ENCODE peak calls at places on chromosomes 12 and 14, in seven cellular contexts. J is A549, W is PC-9, G is sigmoid colon, O is cardiac fibroblast, S is mucosa of descending colon, A is choroid plexus epithelial cell. E is an unnamed sample.

GRCh38 chr14:53022593-53022992 is 71.7 kb upstream of the FERMT2 start:
- DNase-seq in J (no peak), W (no peak), G (no peak), O (no peak), S (no peak), A (no peak), E (no peak)

GRCh38 chr12:108616941-108617858 is 16.5 kb downstream of the SELPLG start:
- DNase-seq in J (peak), W (no peak), G (no peak), O (no peak), S (no peak), A (peak), E (peak)

GRCh38 chr12:5429741-5430557 is 2.0 kb upstream of the NTF3 start:
- DNase-seq in J (no peak), W (no peak), G (no peak), O (no peak), S (no peak), A (no peak), E (no peak)

GRCh38 chr14:106372870-106373657 is 846.7 kb downstream of the TMEM121 start:
- DNase-seq in J (peak), W (peak), G (no peak), O (no peak), S (peak), A (no peak), E (peak)

GRCh38 chr12:110750784-110751461 is 8.2 kb upstream of the PPP1CC start:
- DNase-seq in J (no peak), W (no peak), G (peak), O (no peak), S (no peak), A (no peak), E (no peak)

GRCh38 chr12:81136519-81136918 is 58.6 kb downstream of the ACSS3 start:
- DNase-seq in J (no peak), W (no peak), G (no peak), O (no peak), S (no peak), A (no peak), E (no peak)

GRCh38 chr14:35678403-35679028 is 130.6 kb downstream of the RALGAPA1 start:
- DNase-seq in J (no peak), W (no peak), G (no peak), O (no peak), S (no peak), A (no peak), E (no peak)

GRCh38 chr14:103093856-103094405 is 594 bp upstream of the EXOC3L4 start:
- DNase-seq in J (no peak), W (no peak), G (no peak), O (no peak), S (peak), A (no peak), E (no peak)

GRCh38 chr14:90551070-90551704 is 154.4 kb downstream of the CALM1 start:
- DNase-seq in J (no peak), W (no peak), G (no peak), O (peak), S (no peak), A (peak), E (no peak)

GRCh38 chr14:97723834-97724770 is 926.9 kb downstream of the VRK1 start:
- DNase-seq in J (no peak), W (no peak), G (no peak), O (no peak), S (no peak), A (no peak), E (no peak)

GRCh38 chr14:95040723-95041476 is 116.4 kb downstream of the DICER1 start:
- DNase-seq in J (no peak), W (no peak), G (peak), O (no peak), S (no peak), A (no peak), E (peak)

GRCh38 chr12:116236148-116236731 is 41.3 kb downstream of the MED13L start:
- DNase-seq in J (peak), W (peak), G (no peak), O (peak), S (no peak), A (peak), E (peak)

GRCh38 chr14:81889529-81889928 is 355.9 kb upstream of the SEL1L start:
- DNase-seq in J (no peak), W (no peak), G (no peak), O (no peak), S (no peak), A (no peak), E (no peak)

GRCh38 chr12:124120718-124121117 is 147.7 kb downstream of the ZNF664 start:
- DNase-seq in J (no peak), W (no peak), G (no peak), O (no peak), S (no peak), A (no peak), E (no peak)

GRCh38 chr12:20963303-20963702 is 152.8 kb downstream of the SLCO1B3 start:
- DNase-seq in J (no peak), W (no peak), G (no peak), O (no peak), S (no peak), A (no peak), E (no peak)

GRCh38 chr12:113744802-113745395 is 221.2 kb downstream of the RBM19 start:
- DNase-seq in J (no peak), W (no peak), G (no peak), O (no peak), S (no peak), A (no peak), E (no peak)

GRCh38 chr14:52402812-52403526 is 88.9 kb downstream of the PTGER2 start:
- DNase-seq in J (no peak), W (no peak), G (no peak), O (peak), S (no peak), A (peak), E (no peak)

GRCh38 chr14:65179918-65180724 is 77.8 kb upstream of the MAX start:
- DNase-seq in J (peak), W (peak), G (peak), O (peak), S (peak), A (peak), E (peak)

GRCh38 chr14:20434701-20435453 is 1.1 kb downstream of the KLHL33 start:
- DNase-seq in J (no peak), W (no peak), G (peak), O (peak), S (no peak), A (peak), E (no peak)

GRCh38 chr12:5078423-5078822 is 34.7 kb downstream of the KCNA5 start:
- DNase-seq in J (no peak), W (no peak), G (no peak), O (no peak), S (no peak), A (no peak), E (no peak)

GRCh38 chr14:68794856-68795601 is 2.2 kb upstream of the ZFP36L1 start:
- DNase-seq in J (no peak), W (peak), G (peak), O (peak), S (no peak), A (peak), E (no peak)

GRCh38 chr14:71487449-71487848 is 444.8 kb upstream of the RGS6 start:
- DNase-seq in J (no peak), W (no peak), G (no peak), O (no peak), S (no peak), A (no peak), E (no peak)

GRCh38 chr12:110137786-110138185 is 13.6 kb downstream of the IFT81 start:
- DNase-seq in J (no peak), W (no peak), G (no peak), O (no peak), S (no peak), A (no peak), E (no peak)

GRCh38 chr12:120453977-120454376 is 7.7 kb downstream of the GATC start:
- DNase-seq in J (peak), W (no peak), G (no peak), O (peak), S (no peak), A (peak), E (peak)

GRCh38 chr12:131055093-131055465 is 101.4 kb downstream of the ADGRD1 start:
- DNase-seq in J (no peak), W (no peak), G (peak), O (no peak), S (no peak), A (no peak), E (no peak)

GRCh38 chr12:1539135-1539534 is 55.2 kb downstream of the FBXL14 start:
- DNase-seq in J (no peak), W (no peak), G (no peak), O (no peak), S (no peak), A (no peak), E (no peak)

GRCh38 chr14:97177635-97178034 is 380.5 kb downstream of the VRK1 start:
- DNase-seq in J (no peak), W (no peak), G (no peak), O (no peak), S (no peak), A (no peak), E (no peak)

GRCh38 chr12:6452245-6452731 is 446 bp downstream of the TAPBPL start:
- DNase-seq in J (no peak), W (no peak), G (peak), O (peak), S (no peak), A (no peak), E (no peak)

GRCh38 chr12:78403681-78404080 is 460.9 kb upstream of the SYT1 start:
- DNase-seq in J (no peak), W (no peak), G (no peak), O (peak), S (no peak), A (peak), E (no peak)

GRCh38 chr12:103334447-103334846 is 161.3 kb downstream of the C12orf42 start:
- DNase-seq in J (no peak), W (no peak), G (no peak), O (no peak), S (no peak), A (no peak), E (no peak)

GRCh38 chr12:3071107-3071506 is 6.1 kb upstream of the TSPAN9 start:
- DNase-seq in J (no peak), W (no peak), G (no peak), O (no peak), S (no peak), A (no peak), E (no peak)

DNA sequence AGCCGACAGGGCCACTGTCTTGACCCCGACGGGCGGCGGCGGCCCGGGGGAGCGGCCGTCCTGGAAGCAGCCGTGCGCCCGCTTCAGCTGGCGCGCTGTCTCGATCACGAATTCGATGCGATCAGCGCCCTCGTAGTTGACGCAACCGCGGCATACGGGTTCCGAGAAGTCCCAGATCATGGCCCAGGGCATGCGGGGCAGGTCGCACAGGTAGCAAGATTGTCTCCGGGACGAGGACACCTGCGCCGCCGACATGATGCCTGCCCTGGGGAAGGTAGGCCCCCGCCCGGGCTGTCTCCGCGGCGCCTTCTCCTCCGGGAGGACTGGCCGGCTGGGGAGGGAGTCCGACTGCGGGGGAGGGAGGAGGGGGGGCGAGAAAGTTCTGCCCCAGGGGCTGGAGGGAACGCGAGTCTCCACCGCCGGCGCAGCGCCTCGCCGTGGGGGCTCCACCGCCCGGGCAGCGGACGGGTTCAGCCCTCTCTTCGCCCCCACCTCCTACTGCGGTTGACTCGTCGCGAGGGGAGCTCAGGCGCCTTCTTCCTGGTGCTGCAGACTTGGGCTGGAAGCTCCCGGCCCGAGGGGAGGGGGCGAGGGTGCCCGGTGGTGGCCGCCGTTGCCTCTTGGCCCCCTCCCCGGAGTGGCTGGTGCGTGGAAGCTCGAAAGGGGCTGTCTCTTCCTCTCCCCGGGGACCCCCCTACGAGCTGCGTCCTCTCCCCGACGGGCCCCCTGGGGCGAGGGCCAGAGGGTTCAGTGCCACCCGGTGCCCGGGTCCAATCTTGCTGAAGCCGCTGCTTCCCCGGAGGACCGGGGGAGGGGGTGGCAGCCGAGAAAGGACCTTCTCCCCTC is 747 bp downstream of the IRF2BPL start:
- DNase-seq in J (peak), W (peak), G (peak), O (peak), S (peak), A (peak), E (peak)
- TF ChIP-seq CTCF in J (no peak), W (peak), G (no peak), O (peak), S (no peak), A (peak), E (peak)

GRCh38 chr12:58104443-58104842 is 163.1 kb downstream of the ATP23 start:
- DNase-seq in J (no peak), W (no peak), G (no peak), O (no peak), S (no peak), A (no peak), E (no peak)

GRCh38 chr12:58106185-58106584 is 164.8 kb downstream of the ATP23 start:
- DNase-seq in J (no peak), W (no peak), G (no peak), O (no peak), S (no peak), A (no peak), E (no peak)

GRCh38 chr12:58099476-58099875 is 158.1 kb downstream of the ATP23 start:
- DNase-seq in J (no peak), W (no peak), G (no peak), O (no peak), S (no peak), A (peak), E (no peak)

GRCh38 chr12:58105225-58106119 is 164.1 kb downstream of the ATP23 start:
- DNase-seq in J (peak), W (no peak), G (no peak), O (peak), S (no peak), A (peak), E (no peak)
- TF ChIP-seq CTCF in J (no peak), W (peak), G (no peak), O (peak), S (no peak), A (peak), E (no peak)

GRCh38 chr12:69368171-69368570 is 8.6 kb downstream of the YEATS4 start:
- DNase-seq in J (no peak), W (no peak), G (no peak), O (no peak), S (no peak), A (no peak), E (no peak)

GRCh38 chr12:69366796-69367195 is 7.3 kb downstream of the YEATS4 start:
- DNase-seq in J (no peak), W (no peak), G (no peak), O (no peak), S (no peak), A (no peak), E (no peak)
- TF ChIP-seq CTCF in J (no peak), W (no peak), G (no peak), O (no peak), S (no peak), A (no peak), E (no peak)

DNA sequence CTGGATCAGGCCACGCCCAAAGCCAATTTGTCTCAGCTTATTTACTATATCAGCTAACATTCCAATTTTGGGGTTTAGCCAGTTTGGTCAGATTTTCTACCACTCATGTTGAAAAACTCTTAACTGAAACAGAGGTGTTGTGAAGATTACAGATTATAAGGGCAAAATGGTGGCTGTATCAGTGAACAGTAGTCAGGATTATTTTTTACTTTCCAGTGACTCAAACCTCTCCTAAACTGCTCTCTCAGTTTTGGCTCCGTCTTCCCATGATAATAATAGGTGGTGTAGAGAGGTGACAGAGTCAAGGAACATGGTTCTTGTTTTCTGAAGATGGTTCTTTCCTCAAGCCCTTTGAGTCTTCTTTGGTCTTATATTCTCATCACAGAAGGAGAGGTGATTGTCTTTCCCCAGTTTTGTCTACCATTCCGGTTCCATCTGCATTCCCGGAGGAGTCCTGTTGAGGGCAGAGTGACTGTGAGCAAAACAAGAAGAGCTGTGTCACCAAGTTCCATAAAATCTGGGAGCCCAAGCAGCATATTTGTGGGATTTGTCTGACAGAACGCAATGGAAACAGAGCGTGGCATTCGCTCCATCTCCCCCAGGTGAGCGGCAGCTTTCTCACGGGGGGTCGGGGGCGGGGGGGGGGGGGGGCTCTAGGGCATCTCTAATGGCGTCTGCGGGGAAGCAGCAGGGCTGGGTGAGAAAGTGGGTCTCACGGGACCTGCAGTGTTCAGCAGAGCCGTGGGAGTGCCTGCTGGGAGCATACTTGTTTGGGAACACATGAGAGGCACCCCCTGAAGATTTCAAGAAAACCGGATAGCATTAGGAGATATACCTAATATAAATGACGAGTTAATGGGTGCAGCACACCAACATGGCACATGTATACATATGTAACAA is 59.1 kb downstream of the TBC1D30 start:
- DNase-seq in J (peak), W (no peak), G (no peak), O (no peak), S (no peak), A (no peak), E (peak)
- TF ChIP-seq CTCF in J (no peak), W (no peak), G (no peak), O (no peak), S (no peak), A (peak), E (no peak)

GRCh38 chr12:93741741-93742085 is 64.5 kb downstream of the CRADD start:
- DNase-seq in J (peak), W (no peak), G (no peak), O (no peak), S (no peak), A (no peak), E (peak)

GRCh38 chr12:93743999-93744689 is 67.0 kb downstream of the CRADD start:
- DNase-seq in J (no peak), W (no peak), G (no peak), O (no peak), S (no peak), A (no peak), E (no peak)

GRCh38 chr12:93743229-93743998 is 66.2 kb downstream of the CRADD start:
- DNase-seq in J (no peak), W (no peak), G (no peak), O (no peak), S (no peak), A (no peak), E (no peak)

GRCh38 chr12:93740721-93741120 is 63.5 kb downstream of the CRADD start:
- DNase-seq in J (no peak), W (no peak), G (no peak), O (peak), S (no peak), A (peak), E (no peak)

DNA sequence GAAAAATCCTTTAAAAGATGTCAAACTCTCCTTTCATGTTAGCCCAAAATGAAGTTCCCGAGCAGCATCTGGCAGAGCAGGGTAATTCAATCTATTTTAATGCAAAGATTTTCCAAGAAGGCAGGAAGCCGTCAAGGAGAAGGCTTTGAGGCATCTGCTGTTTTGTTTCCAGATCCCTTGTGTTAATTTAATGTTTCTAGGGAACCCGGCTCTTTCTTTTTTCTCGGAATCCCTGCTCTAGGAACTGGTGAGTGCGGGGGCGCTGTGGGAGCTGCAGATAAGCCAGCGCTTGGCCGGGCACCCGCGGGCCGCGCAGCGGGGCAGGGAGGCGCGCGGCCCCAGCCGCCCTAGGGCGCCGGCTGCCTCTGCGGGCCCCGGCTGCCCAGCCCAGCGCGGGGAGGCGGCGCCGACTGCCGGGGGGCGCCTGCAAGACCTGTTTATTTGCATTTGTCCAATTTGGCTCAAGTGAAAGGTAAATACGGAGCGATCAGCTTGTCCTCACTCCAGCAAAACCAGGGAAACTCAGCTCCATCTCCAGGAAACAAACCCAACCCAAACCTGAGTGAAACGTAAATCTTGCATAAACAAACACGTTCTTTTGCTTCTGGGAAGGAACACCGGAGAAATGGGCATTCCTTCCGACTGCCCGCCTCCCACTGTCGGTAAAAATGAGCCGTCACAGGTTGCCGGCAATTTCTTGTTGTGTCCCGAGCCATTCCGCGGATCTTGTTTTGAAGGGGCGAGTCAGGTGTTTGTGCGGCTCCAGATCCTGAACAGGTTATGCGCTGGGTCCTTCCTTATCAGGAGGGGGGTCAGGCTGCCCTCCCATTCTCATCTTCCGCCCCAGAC is 65.1 kb downstream of the CRADD start:
- DNase-seq in J (peak), W (peak), G (peak), O (peak), S (peak), A (peak), E (peak)
- TF ChIP-seq CTCF in J (peak), W (peak), G (peak), O (peak), S (no peak), A (peak), E (peak)